ENCODE peak calls at places on chromosomes 16 and 17, in eight cellular contexts. Q, K, F, H, I, T, D and Y are unnamed samples.

GRCh38 chr16:65667013-65667578 is 545.2 kb upstream of the CDH11 start:
- DNase-seq in T (no peak), F (no peak), K (no peak), Q (peak), H (no peak), I (peak), D (no peak), Y (no peak)

GRCh38 chr16:74503412-74503811 is 82.1 kb upstream of the CLEC18B start:
- DNase-seq in I (no peak), D (no peak), T (no peak), K (no peak), F (no peak), Q (no peak), H (no peak), Y (no peak)

GRCh38 chr17:28861393-28862203 is 6.8 kb downstream of the ERAL1 start:
- DNase-seq in H (no peak), Q (no peak), T (no peak), K (no peak), F (no peak), D (no peak), I (no peak), Y (no peak)

GRCh38 chr16:78098087-78098486 is 1.4 kb upstream of the WWOX start:
- DNase-seq in D (no peak), Q (no peak), K (no peak), T (no peak), F (no peak), H (no peak), I (no peak), Y (no peak)

GRCh38 chr17:76968707-76969597 is 100.7 kb downstream of the MGAT5B start:
- DNase-seq in T (no peak), H (no peak), F (no peak), D (peak), Q (peak), I (no peak), K (no peak), Y (no peak)

GRCh38 chr16:90012978-90013745 is 6.1 kb downstream of the DBNDD1 start:
- DNase-seq in H (no peak), T (no peak), D (no peak), I (no peak), Q (no peak), K (no peak), F (no peak), Y (no peak)

GRCh38 chr16:13425840-13426239 is 494.1 kb upstream of the ERCC4 start:
- DNase-seq in D (no peak), H (no peak), I (no peak), T (no peak), K (no peak), Q (no peak), F (no peak), Y (no peak)

GRCh38 chr16:8575399-8575798 is 14.9 kb downstream of the TMEM114 start:
- DNase-seq in T (no peak), H (no peak), K (no peak), D (no peak), I (no peak), Q (no peak), F (no peak), Y (no peak)

GRCh38 chr17:78882546-78883089 is 20.4 kb downstream of the CEP295NL start:
- DNase-seq in H (no peak), K (no peak), I (no peak), D (no peak), Q (no peak), T (no peak), F (no peak), Y (no peak)

GRCh38 chr16:54568897-54569807 is 282.6 kb upstream of the IRX3 start:
- DNase-seq in D (no peak), I (no peak), Q (no peak), K (no peak), F (no peak), T (no peak), H (no peak), Y (no peak)

GRCh38 chr16:5428932-5429331 is 331.3 kb upstream of the EEF2KMT start:
- DNase-seq in K (no peak), H (no peak), T (no peak), I (no peak), D (no peak), Q (peak), F (no peak), Y (no peak)

GRCh38 chr17:16085066-16085699 is 85.6 kb downstream of the TTC19 start:
- DNase-seq in I (peak), T (no peak), K (no peak), D (no peak), Q (no peak), F (no peak), H (no peak), Y (no peak)

GRCh38 chr17:62140836-62141235 is 75.8 kb upstream of the MED13 start:
- DNase-seq in F (no peak), H (no peak), Q (no peak), T (peak), K (no peak), I (peak), D (no peak), Y (peak)

GRCh38 chr17:43312011-43312410 is 78.2 kb upstream of the RNU2-1 start:
- DNase-seq in T (no peak), D (no peak), Q (no peak), I (no peak), H (no peak), K (no peak), F (no peak), Y (peak)

GRCh38 chr17:47654991-47655390 is 5.3 kb downstream of the KPNB1 start:
- DNase-seq in T (no peak), Q (no peak), D (no peak), F (no peak), I (no peak), K (no peak), H (no peak), Y (no peak)

GRCh38 chr17:3827124-3827773 is 18.8 kb downstream of the NCBP3 start:
- DNase-seq in I (peak), H (no peak), F (no peak), T (peak), K (no peak), Q (peak), D (peak), Y (peak)

GRCh38 chr17:46154151-46154816 is 38.9 kb downstream of the KANSL1 start:
- DNase-seq in F (no peak), H (no peak), T (no peak), I (no peak), Q (no peak), K (no peak), D (peak), Y (no peak)

GRCh38 chr17:35407531-35407930 is 24.8 kb downstream of the SLFN12 start:
- DNase-seq in D (no peak), Q (no peak), H (no peak), T (no peak), K (no peak), F (no peak), I (no peak), Y (no peak)

GRCh38 chr16:64711026-64711425 is 410.8 kb downstream of the CDH11 start:
- DNase-seq in T (no peak), H (no peak), Q (no peak), D (no peak), K (no peak), I (no peak), F (no peak), Y (no peak)

GRCh38 chr16:969508-970378 is 1.0 kb downstream of the LMF1 start:
- DNase-seq in I (peak), H (no peak), T (no peak), F (peak), D (no peak), K (no peak), Q (no peak), Y (no peak)

GRCh38 chr16:971981-972315 is 1.2 kb upstream of the LMF1 start:
- DNase-seq in Q (no peak), I (no peak), T (no peak), D (no peak), H (no peak), K (no peak), F (no peak), Y (no peak)

GRCh38 chr16:970379-970765 is 412 bp downstream of the LMF1 start:
- DNase-seq in D (no peak), Q (peak), T (no peak), F (no peak), H (no peak), I (no peak), K (no peak), Y (no peak)

GRCh38 chr16:971582-971905 is 760 bp upstream of the LMF1 start:
- DNase-seq in F (no peak), K (no peak), I (no peak), Q (no peak), T (no peak), D (no peak), H (no peak), Y (no peak)

GRCh38 chr16:970766-971581 is at the start of gene LMF1:
- DNase-seq in T (peak), K (peak), I (peak), D (peak), Q (peak), H (peak), F (peak), Y (peak)
- H3K27ac ChIP-seq in T (peak), K (peak), I (peak), D (peak), Q (no peak), H (peak), F (peak), Y (no peak)

GRCh38 chr16:85002099-85002541 is 9.2 kb downstream of the ZDHHC7 start:
- DNase-seq in H (no peak), D (no peak), T (no peak), I (no peak), F (no peak), Q (no peak), K (no peak), Y (no peak)
- H3K27ac ChIP-seq in H (peak), D (no peak), T (peak), I (peak), F (peak), Q (no peak), K (peak), Y (no peak)

GRCh38 chr16:83743241-83743640 is 64.5 kb upstream of the HSBP1 start:
- DNase-seq in K (no peak), F (no peak), D (no peak), Q (no peak), I (no peak), T (no peak), H (no peak), Y (no peak)

GRCh38 chr16:83744521-83744981 is 63.2 kb upstream of the HSBP1 start:
- DNase-seq in T (no peak), D (no peak), Q (no peak), F (peak), I (peak), K (peak), H (no peak), Y (peak)

GRCh38 chr16:83742520-83742919 is 65.3 kb upstream of the HSBP1 start:
- DNase-seq in Q (no peak), T (no peak), H (no peak), K (no peak), I (no peak), D (no peak), F (no peak), Y (no peak)

GRCh38 chr16:83743720-83744119 is 64.1 kb upstream of the HSBP1 start:
- DNase-seq in H (no peak), T (no peak), I (no peak), Q (no peak), K (no peak), D (no peak), F (no peak), Y (no peak)

DNA sequence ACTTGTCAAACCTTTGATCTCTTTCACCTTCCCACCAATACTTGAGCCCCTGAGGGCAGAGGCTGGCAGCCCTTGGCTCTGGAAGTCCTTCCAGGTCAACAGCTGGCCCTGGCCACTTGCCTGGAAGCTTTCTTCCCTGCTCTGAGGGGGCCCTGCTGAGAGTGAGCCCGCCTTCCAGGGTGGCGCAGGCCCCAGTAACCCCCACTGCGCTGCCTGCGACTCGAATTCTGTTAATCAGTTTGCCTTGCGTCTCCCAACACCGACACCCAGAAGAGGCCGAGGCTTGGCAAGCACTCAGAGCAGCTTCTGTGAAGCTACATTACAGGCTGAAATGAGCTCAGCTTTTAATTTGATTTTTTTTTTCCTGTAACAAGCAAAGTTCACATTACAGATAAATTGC is 65.7 kb upstream of the HSBP1 start:
- DNase-seq in D (no peak), H (no peak), T (no peak), K (no peak), F (no peak), Q (no peak), I (no peak), Y (no peak)
- H3K27ac ChIP-seq in D (no peak), H (no peak), T (no peak), K (no peak), F (no peak), Q (no peak), I (no peak), Y (no peak)

GRCh38 chr16:88973415-88974050 is 3.5 kb downstream of the CBFA2T3 start:
- DNase-seq in Q (no peak), F (no peak), T (no peak), K (no peak), H (no peak), D (no peak), I (no peak), Y (no peak)

GRCh38 chr16:88974080-88974479 is 2.9 kb downstream of the CBFA2T3 start:
- DNase-seq in T (no peak), H (no peak), K (no peak), I (no peak), Q (no peak), D (no peak), F (no peak), Y (no peak)

GRCh38 chr16:88973007-88973410 is 4.0 kb downstream of the CBFA2T3 start:
- DNase-seq in T (no peak), I (no peak), F (no peak), H (no peak), K (no peak), D (no peak), Q (peak), Y (no peak)

GRCh38 chr16:88975511-88976061 is 1.4 kb downstream of the CBFA2T3 start:
- DNase-seq in I (no peak), T (no peak), F (no peak), H (no peak), Q (no peak), D (no peak), K (no peak), Y (no peak)

GRCh38 chr16:88974641-88975215 is 2.3 kb downstream of the CBFA2T3 start:
- DNase-seq in H (no peak), K (no peak), Q (no peak), I (no peak), D (no peak), T (no peak), F (no peak), Y (no peak)
- H3K27ac ChIP-seq in H (no peak), K (no peak), Q (no peak), I (no peak), D (peak), T (no peak), F (no peak), Y (no peak)

GRCh38 chr16:68825427-68825826 is 17.9 kb upstream of the TANGO6 start:
- DNase-seq in T (no peak), Q (no peak), K (no peak), D (no peak), I (no peak), F (no peak), H (no peak), Y (no peak)

GRCh38 chr16:68826652-68827051 is 16.7 kb upstream of the TANGO6 start:
- DNase-seq in Q (no peak), K (no peak), T (no peak), I (no peak), D (no peak), F (no peak), H (no peak), Y (no peak)

DNA sequence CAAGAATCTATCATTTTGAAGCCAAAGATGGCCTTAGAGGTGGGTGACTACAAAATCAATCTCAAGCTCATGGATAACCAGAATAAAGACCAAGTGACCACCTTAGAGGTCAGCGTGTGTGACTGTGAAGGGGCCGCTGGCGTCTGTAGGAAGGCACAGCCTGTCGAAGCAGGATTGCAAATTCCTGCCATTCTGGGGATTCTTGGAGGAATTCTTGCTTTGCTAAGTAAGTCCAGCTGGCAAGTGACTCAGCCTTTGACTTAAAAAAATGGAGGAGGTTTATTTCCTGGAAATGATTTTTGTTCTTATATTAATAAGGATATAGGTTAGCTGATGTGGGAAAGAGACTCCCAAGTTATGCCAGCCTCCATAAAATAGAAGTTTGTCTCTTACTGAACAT is 19.9 kb upstream of the TANGO6 start:
- DNase-seq in D (no peak), Q (peak), K (peak), I (peak), T (no peak), H (no peak), F (no peak), Y (no peak)
- H3K27ac ChIP-seq in D (no peak), Q (no peak), K (no peak), I (peak), T (no peak), H (peak), F (no peak), Y (no peak)

GRCh38 chr17:75765981-75766380 is 989 bp upstream of the GALK1 start:
- DNase-seq in I (no peak), H (no peak), K (no peak), T (no peak), F (no peak), Q (no peak), D (no peak), Y (no peak)

GRCh38 chr17:75763613-75764416 is 1.2 kb downstream of the GALK1 start:
- DNase-seq in K (no peak), T (no peak), I (no peak), D (no peak), H (no peak), F (no peak), Q (no peak), Y (no peak)

GRCh38 chr17:75763269-75763607 is 1.8 kb downstream of the GALK1 start:
- DNase-seq in T (no peak), Q (no peak), I (no peak), H (no peak), K (no peak), F (no peak), D (no peak), Y (no peak)

GRCh38 chr17:75764417-75764710 is 628 bp downstream of the GALK1 start:
- DNase-seq in F (no peak), H (no peak), I (no peak), Q (no peak), K (no peak), T (no peak), D (no peak), Y (no peak)

GRCh38 chr17:75764711-75765421 is at the start of gene GALK1:
- DNase-seq in I (peak), D (peak), F (peak), H (no peak), T (peak), K (no peak), Q (peak), Y (peak)
- H3K27ac ChIP-seq in I (peak), D (peak), F (peak), H (peak), T (peak), K (peak), Q (no peak), Y (peak)